ENCODE peak calls at places on chromosomes 6 and 20, in five cellular contexts. One of them, this sample, is unnamed.

GRCh38 chr6:36340671-36341454 is 4.2 kb upstream of the BNIP5 start:
- DNase-seq in DND-41: peak
- DNase-seq in fibroblast of lung: peak
- DNase-seq in astrocyte: no peak
- DNase-seq in PC-3: peak
- DNase-seq in this sample: no peak

GRCh38 chr6:159075506-159076100 is 30.8 kb upstream of the TAGAP start:
- DNase-seq in DND-41: peak
- DNase-seq in fibroblast of lung: peak
- DNase-seq in astrocyte: no peak
- DNase-seq in PC-3: no peak
- DNase-seq in this sample: no peak

GRCh38 chr6:23547851-23548250 is 578.2 kb upstream of the NRSN1 start:
- DNase-seq in DND-41: no peak
- DNase-seq in fibroblast of lung: no peak
- DNase-seq in astrocyte: no peak
- DNase-seq in PC-3: peak
- DNase-seq in this sample: no peak

GRCh38 chr6:125245523-125246264 is 56.1 kb downstream of the HDDC2 start:
- DNase-seq in DND-41: no peak
- DNase-seq in fibroblast of lung: no peak
- DNase-seq in astrocyte: no peak
- DNase-seq in PC-3: no peak
- DNase-seq in this sample: no peak

GRCh38 chr20:56409946-56410345 is 2.1 kb upstream of the CASS4 start:
- DNase-seq in DND-41: no peak
- DNase-seq in fibroblast of lung: peak
- DNase-seq in astrocyte: no peak
- DNase-seq in PC-3: no peak
- DNase-seq in this sample: no peak

GRCh38 chr6:723540-723939 is 30.6 kb upstream of the EXOC2 start:
- DNase-seq in DND-41: no peak
- DNase-seq in fibroblast of lung: no peak
- DNase-seq in astrocyte: no peak
- DNase-seq in PC-3: no peak
- DNase-seq in this sample: no peak

GRCh38 chr6:35092362-35093117 is 48.6 kb downstream of the TCP11 start:
- DNase-seq in DND-41: no peak
- DNase-seq in fibroblast of lung: peak
- DNase-seq in astrocyte: peak
- DNase-seq in PC-3: no peak
- DNase-seq in this sample: no peak

GRCh38 chr6:108588586-108588985 is 27.9 kb downstream of the FOXO3 start:
- DNase-seq in DND-41: peak
- DNase-seq in fibroblast of lung: peak
- DNase-seq in astrocyte: peak
- DNase-seq in PC-3: peak
- DNase-seq in this sample: no peak

GRCh38 chr20:36969478-36970186 is 18.1 kb upstream of the SAMHD1 start:
- DNase-seq in DND-41: no peak
- DNase-seq in fibroblast of lung: no peak
- DNase-seq in astrocyte: no peak
- DNase-seq in PC-3: no peak
- DNase-seq in this sample: no peak

GRCh38 chr6:136014454-136015421 is 163.2 kb downstream of the PDE7B start:
- DNase-seq in DND-41: no peak
- DNase-seq in fibroblast of lung: peak
- DNase-seq in astrocyte: peak
- DNase-seq in PC-3: peak
- DNase-seq in this sample: no peak

GRCh38 chr20:21505810-21506530 is 7.9 kb downstream of the NKX2-2 start:
- DNase-seq in DND-41: no peak
- DNase-seq in fibroblast of lung: peak
- DNase-seq in astrocyte: peak
- DNase-seq in PC-3: peak
- DNase-seq in this sample: no peak

GRCh38 chr6:36546664-36546957 is 668 bp downstream of the STK38 start:
- DNase-seq in DND-41: no peak
- DNase-seq in fibroblast of lung: no peak
- DNase-seq in astrocyte: no peak
- DNase-seq in PC-3: no peak
- DNase-seq in this sample: no peak

GRCh38 chr20:20780127-20780822 is 67.8 kb upstream of the RALGAPA2 start:
- DNase-seq in DND-41: no peak
- DNase-seq in fibroblast of lung: no peak
- DNase-seq in astrocyte: no peak
- DNase-seq in PC-3: peak
- DNase-seq in this sample: no peak

GRCh38 chr6:75437451-75438185 is 56.0 kb downstream of the FILIP1 start:
- DNase-seq in DND-41: no peak
- DNase-seq in fibroblast of lung: peak
- DNase-seq in astrocyte: peak
- DNase-seq in PC-3: peak
- DNase-seq in this sample: no peak

GRCh38 chr6:135397172-135397952 is 100.2 kb downstream of the AHI1 start:
- DNase-seq in DND-41: no peak
- DNase-seq in fibroblast of lung: no peak
- DNase-seq in astrocyte: no peak
- DNase-seq in PC-3: no peak
- DNase-seq in this sample: no peak

GRCh38 chr6:85493389-85493788 is 43.5 kb downstream of the NT5E start:
- DNase-seq in DND-41: no peak
- DNase-seq in fibroblast of lung: no peak
- DNase-seq in astrocyte: no peak
- DNase-seq in PC-3: no peak
- DNase-seq in this sample: no peak

GRCh38 chr20:47521059-47521808 is 19.5 kb downstream of the NCOA3 start:
- DNase-seq in DND-41: no peak
- DNase-seq in fibroblast of lung: no peak
- DNase-seq in astrocyte: no peak
- DNase-seq in PC-3: no peak
- DNase-seq in this sample: no peak

GRCh38 chr6:37517411-37517812 is 17.7 kb upstream of the CCDC167 start:
- DNase-seq in DND-41: peak
- DNase-seq in fibroblast of lung: peak
- DNase-seq in astrocyte: no peak
- DNase-seq in PC-3: no peak
- DNase-seq in this sample: no peak

GRCh38 chr6:110513001-110513400 is 36.6 kb upstream of the SLC22A16 start:
- DNase-seq in DND-41: no peak
- DNase-seq in fibroblast of lung: peak
- DNase-seq in astrocyte: no peak
- DNase-seq in PC-3: peak
- DNase-seq in this sample: no peak

GRCh38 chr6:13500264-13500663 is 12.9 kb upstream of the GFOD1 start:
- DNase-seq in DND-41: no peak
- DNase-seq in fibroblast of lung: no peak
- DNase-seq in astrocyte: no peak
- DNase-seq in PC-3: peak
- DNase-seq in this sample: no peak

GRCh38 chr20:36152266-36152665 is 2.3 kb upstream of the EPB41L1 start:
- DNase-seq in DND-41: no peak
- DNase-seq in fibroblast of lung: no peak
- DNase-seq in astrocyte: no peak
- DNase-seq in PC-3: no peak
- DNase-seq in this sample: no peak

GRCh38 chr6:5665173-5665572 is 341.6 kb downstream of the NRN1 start:
- DNase-seq in DND-41: peak
- DNase-seq in fibroblast of lung: no peak
- DNase-seq in astrocyte: no peak
- DNase-seq in PC-3: no peak
- DNase-seq in this sample: no peak

GRCh38 chr6:33314943-33315752 is 1.3 kb upstream of the TAPBP start:
- DNase-seq in DND-41: no peak
- DNase-seq in fibroblast of lung: no peak
- DNase-seq in astrocyte: no peak
- DNase-seq in PC-3: peak
- DNase-seq in this sample: no peak

GRCh38 chr20:49397525-49397924 is 84.9 kb downstream of the KCNB1 start:
- DNase-seq in DND-41: no peak
- DNase-seq in fibroblast of lung: peak
- DNase-seq in astrocyte: no peak
- DNase-seq in PC-3: peak
- DNase-seq in this sample: no peak

GRCh38 chr6:78131521-78131920 is 478.7 kb downstream of the MEI4 start:
- DNase-seq in DND-41: no peak
- DNase-seq in fibroblast of lung: no peak
- DNase-seq in astrocyte: no peak
- DNase-seq in PC-3: no peak
- DNase-seq in this sample: no peak

DNA sequence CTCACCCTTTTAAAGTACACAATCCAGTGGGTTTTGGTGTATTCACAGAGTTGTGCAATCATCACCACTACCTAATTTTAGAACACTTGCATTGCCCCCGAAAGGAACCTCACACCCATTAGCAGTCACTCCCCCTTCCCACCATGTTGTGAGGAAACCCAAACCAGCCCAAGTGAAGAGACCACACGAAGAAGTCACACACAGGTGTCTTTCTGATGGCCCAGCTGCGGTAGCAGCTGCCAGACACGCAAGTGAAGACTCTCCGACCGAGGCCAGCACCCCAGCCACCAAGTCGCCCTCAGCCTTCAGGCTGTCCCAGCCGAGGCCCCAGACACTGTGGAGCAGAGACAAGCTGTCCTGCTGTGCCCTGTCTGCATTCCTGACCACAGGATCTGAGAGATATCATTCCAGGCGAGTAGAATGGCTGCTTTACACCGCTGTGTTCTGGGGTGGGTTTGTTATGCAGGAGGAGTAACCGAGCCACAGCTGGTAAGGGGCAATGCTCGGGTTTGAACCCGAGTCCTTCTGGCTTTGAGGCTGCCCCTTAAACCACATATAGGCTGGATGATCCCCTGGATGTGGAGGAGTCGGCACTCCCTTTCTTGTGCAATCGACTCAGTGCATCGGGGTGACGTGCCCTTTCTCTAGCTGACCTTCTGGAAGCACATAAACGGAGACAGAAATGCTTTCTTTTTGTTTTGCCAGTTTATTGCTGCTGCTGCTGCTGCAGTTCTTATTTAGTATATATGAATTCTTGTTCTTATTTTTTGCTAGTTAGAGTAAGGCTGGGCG is 59.0 kb upstream of the PTPN1 start:
- DNase-seq in DND-41: peak
- DNase-seq in fibroblast of lung: peak
- DNase-seq in astrocyte: peak
- DNase-seq in PC-3: no peak
- DNase-seq in this sample: no peak
- H2AFZ ChIP-seq in DND-41: no peak
- H2AFZ ChIP-seq in fibroblast of lung: peak
- H2AFZ ChIP-seq in astrocyte: peak
- H2AFZ ChIP-seq in PC-3: no peak
- H2AFZ ChIP-seq in this sample: no peak

GRCh38 chr20:34997774-34998173 is 42.1 kb downstream of the MYH7B start:
- DNase-seq in DND-41: no peak
- DNase-seq in fibroblast of lung: no peak
- DNase-seq in astrocyte: no peak
- DNase-seq in PC-3: no peak
- DNase-seq in this sample: no peak

GRCh38 chr20:34999782-35000181 is 44.1 kb downstream of the MYH7B start:
- DNase-seq in DND-41: no peak
- DNase-seq in fibroblast of lung: no peak
- DNase-seq in astrocyte: no peak
- DNase-seq in PC-3: no peak
- DNase-seq in this sample: no peak

GRCh38 chr20:34997171-34997570 is 41.5 kb downstream of the MYH7B start:
- DNase-seq in DND-41: no peak
- DNase-seq in fibroblast of lung: peak
- DNase-seq in astrocyte: no peak
- DNase-seq in PC-3: no peak
- DNase-seq in this sample: no peak

GRCh38 chr20:34999021-34999451 is 43.4 kb downstream of the MYH7B start:
- DNase-seq in DND-41: no peak
- DNase-seq in fibroblast of lung: no peak
- DNase-seq in astrocyte: no peak
- DNase-seq in PC-3: no peak
- DNase-seq in this sample: no peak

DNA sequence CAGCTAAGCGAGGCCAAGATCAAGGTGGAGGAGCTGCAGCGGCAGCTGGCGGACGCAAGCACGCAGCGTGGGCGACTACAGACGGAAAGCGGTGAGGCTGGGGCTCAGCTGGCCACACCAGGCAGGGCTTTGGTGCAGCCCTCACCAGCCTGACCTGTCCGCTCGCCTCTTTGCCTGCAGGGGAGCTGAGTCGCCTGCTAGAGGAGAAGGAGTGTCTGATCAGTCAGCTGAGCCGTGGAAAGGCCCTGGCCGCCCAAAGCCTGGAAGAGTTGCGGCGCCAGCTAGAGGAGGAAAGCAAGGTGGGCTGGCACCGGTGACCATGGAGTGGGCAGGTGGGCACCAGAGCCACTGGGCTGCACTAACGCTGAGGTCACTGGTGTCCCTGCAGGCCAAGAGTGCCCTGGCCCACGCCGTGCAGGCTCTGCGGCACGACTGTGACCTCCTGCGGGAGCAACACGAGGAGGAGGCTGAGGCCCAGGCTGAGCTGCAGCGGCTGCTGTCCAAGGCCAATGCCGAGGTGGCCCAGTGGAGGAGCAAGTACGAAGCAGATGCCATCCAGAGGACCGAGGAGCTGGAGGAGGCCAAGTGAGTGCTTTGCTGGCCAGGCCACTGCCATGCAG is 42.8 kb downstream of the MYH7B start:
- DNase-seq in DND-41: no peak
- DNase-seq in fibroblast of lung: no peak
- DNase-seq in astrocyte: no peak
- DNase-seq in PC-3: no peak
- DNase-seq in this sample: no peak
- TF ChIP-seq CTCF in DND-41: peak
- TF ChIP-seq CTCF in fibroblast of lung: no peak
- TF ChIP-seq CTCF in astrocyte: no peak
- TF ChIP-seq CTCF in PC-3: peak
- TF ChIP-seq CTCF in this sample: no peak

GRCh38 chr6:166588691-166589333 is 2.3 kb upstream of the RAMACL start:
- DNase-seq in DND-41: no peak
- DNase-seq in fibroblast of lung: no peak
- DNase-seq in astrocyte: peak
- DNase-seq in PC-3: no peak
- DNase-seq in this sample: no peak

GRCh38 chr6:166589334-166589731 is 2.9 kb upstream of the RAMACL start:
- DNase-seq in DND-41: no peak
- DNase-seq in fibroblast of lung: no peak
- DNase-seq in astrocyte: no peak
- DNase-seq in PC-3: no peak
- DNase-seq in this sample: no peak

GRCh38 chr6:166589786-166590574 is 3.5 kb upstream of the RAMACL start:
- DNase-seq in DND-41: no peak
- DNase-seq in fibroblast of lung: no peak
- DNase-seq in astrocyte: no peak
- DNase-seq in PC-3: no peak
- DNase-seq in this sample: no peak

GRCh38 chr6:166586424-166587156 is at the start of gene RAMACL:
- DNase-seq in DND-41: peak
- DNase-seq in fibroblast of lung: no peak
- DNase-seq in astrocyte: no peak
- DNase-seq in PC-3: peak
- DNase-seq in this sample: no peak

GRCh38 chr6:166587631-166588413 is 1.3 kb upstream of the RAMACL start:
- DNase-seq in DND-41: no peak
- DNase-seq in fibroblast of lung: no peak
- DNase-seq in astrocyte: no peak
- DNase-seq in PC-3: no peak
- DNase-seq in this sample: no peak
- H2AFZ ChIP-seq in DND-41: no peak
- H2AFZ ChIP-seq in fibroblast of lung: no peak
- H2AFZ ChIP-seq in astrocyte: no peak
- H2AFZ ChIP-seq in PC-3: no peak
- H2AFZ ChIP-seq in this sample: no peak

GRCh38 chr20:60851826-60852704 is 400.0 kb upstream of the CDH4 start:
- DNase-seq in DND-41: peak
- DNase-seq in fibroblast of lung: no peak
- DNase-seq in astrocyte: no peak
- DNase-seq in PC-3: no peak
- DNase-seq in this sample: no peak
- TF ChIP-seq CTCF in DND-41: peak
- TF ChIP-seq CTCF in fibroblast of lung: peak
- TF ChIP-seq CTCF in astrocyte: peak
- TF ChIP-seq CTCF in PC-3: peak
- TF ChIP-seq CTCF in this sample: peak

This sample was measured in keratinocyte.